ENCODE peak calls at places on chromosomes 1 and 21, in six cellular contexts. One of them, this sample, is unnamed.

GRCh38 chr1:201348211-201348566 is 29.3 kb downstream of the TNNT2 start:
- DNase-seq in naive thymus-derived CD4-positive, alpha-beta T cell: no peak
- DNase-seq in neural progenitor cell: peak; percentile 83
- DNase-seq in CD8-positive, alpha-beta memory T cell: no peak
- DNase-seq in breast epithelium: no peak
- DNase-seq in endodermal cell: peak; percentile 92
- DNase-seq in this sample: peak; percentile 87

GRCh38 chr21:45885597-45885929 is 96.0 kb upstream of the COL6A1 start:
- DNase-seq in naive thymus-derived CD4-positive, alpha-beta T cell: no peak
- DNase-seq in neural progenitor cell: no peak
- DNase-seq in CD8-positive, alpha-beta memory T cell: no peak
- DNase-seq in breast epithelium: no peak
- DNase-seq in endodermal cell: no peak
- DNase-seq in this sample: no peak

GRCh38 chr1:48697066-48697707 is 79.5 kb downstream of the BEND5 start:
- DNase-seq in naive thymus-derived CD4-positive, alpha-beta T cell: no peak
- DNase-seq in neural progenitor cell: peak; percentile 71
- DNase-seq in CD8-positive, alpha-beta memory T cell: no peak
- DNase-seq in breast epithelium: peak; percentile 50
- DNase-seq in endodermal cell: peak; percentile 95
- DNase-seq in this sample: peak; percentile 69

GRCh38 chr1:75361260-75361659 is 227.1 kb downstream of the LHX8 start:
- DNase-seq in naive thymus-derived CD4-positive, alpha-beta T cell: no peak
- DNase-seq in neural progenitor cell: no peak
- DNase-seq in CD8-positive, alpha-beta memory T cell: no peak
- DNase-seq in breast epithelium: no peak
- DNase-seq in endodermal cell: no peak
- DNase-seq in this sample: no peak

GRCh38 chr1:43533615-43534014 is 2.9 kb downstream of the PTPRF start:
- DNase-seq in naive thymus-derived CD4-positive, alpha-beta T cell: no peak
- DNase-seq in neural progenitor cell: no peak
- DNase-seq in CD8-positive, alpha-beta memory T cell: no peak
- DNase-seq in breast epithelium: no peak
- DNase-seq in endodermal cell: no peak
- DNase-seq in this sample: no peak

GRCh38 chr1:244297616-244298015 is 154.1 kb downstream of the ADSS2 start:
- DNase-seq in naive thymus-derived CD4-positive, alpha-beta T cell: no peak
- DNase-seq in neural progenitor cell: no peak
- DNase-seq in CD8-positive, alpha-beta memory T cell: no peak
- DNase-seq in breast epithelium: no peak
- DNase-seq in endodermal cell: no peak
- DNase-seq in this sample: no peak

GRCh38 chr1:44014365-44015104 is 16.7 kb downstream of the SLC6A9 start:
- DNase-seq in naive thymus-derived CD4-positive, alpha-beta T cell: no peak
- DNase-seq in neural progenitor cell: no peak
- DNase-seq in CD8-positive, alpha-beta memory T cell: no peak
- DNase-seq in breast epithelium: no peak
- DNase-seq in endodermal cell: no peak
- DNase-seq in this sample: no peak

GRCh38 chr1:16458801-16459200 is 18.3 kb downstream of the NECAP2 start:
- DNase-seq in naive thymus-derived CD4-positive, alpha-beta T cell: no peak
- DNase-seq in neural progenitor cell: no peak
- DNase-seq in CD8-positive, alpha-beta memory T cell: no peak
- DNase-seq in breast epithelium: no peak
- DNase-seq in endodermal cell: no peak
- DNase-seq in this sample: no peak

GRCh38 chr21:37292946-37293345 is 25.8 kb upstream of the VPS26C start:
- DNase-seq in naive thymus-derived CD4-positive, alpha-beta T cell: no peak
- DNase-seq in neural progenitor cell: no peak
- DNase-seq in CD8-positive, alpha-beta memory T cell: no peak
- DNase-seq in breast epithelium: no peak
- DNase-seq in endodermal cell: no peak
- DNase-seq in this sample: no peak

GRCh38 chr1:25474439-25475047 is 43.8 kb downstream of the MACO1 start:
- DNase-seq in naive thymus-derived CD4-positive, alpha-beta T cell: no peak
- DNase-seq in neural progenitor cell: no peak
- DNase-seq in CD8-positive, alpha-beta memory T cell: peak; percentile 51
- DNase-seq in breast epithelium: no peak
- DNase-seq in endodermal cell: no peak
- DNase-seq in this sample: no peak
- H3K4me1 ChIP-seq in naive thymus-derived CD4-positive, alpha-beta T cell: peaks cover 9% of the 10 kb centered on the region
- H3K4me1 ChIP-seq in neural progenitor cell: no peaks in the 10 kb centered on the region
- H3K4me1 ChIP-seq in CD8-positive, alpha-beta memory T cell: peaks cover 50% of the 10 kb centered on the region
- H3K4me1 ChIP-seq in breast epithelium: no peaks in the 10 kb centered on the region
- H3K4me1 ChIP-seq in endodermal cell: peaks cover 7% of the 10 kb centered on the region
- H3K4me1 ChIP-seq in this sample: peaks cover 3% of the 10 kb centered on the region

GRCh38 chr21:34885636-34886553 is 163.2 kb downstream of the RUNX1 start:
- DNase-seq in naive thymus-derived CD4-positive, alpha-beta T cell: peak; percentile 31
- DNase-seq in neural progenitor cell: peak; percentile 57
- DNase-seq in CD8-positive, alpha-beta memory T cell: peak; percentile 34
- DNase-seq in breast epithelium: no peak
- DNase-seq in endodermal cell: peak; percentile 75
- DNase-seq in this sample: no peak
- H3K4me1 ChIP-seq in naive thymus-derived CD4-positive, alpha-beta T cell: peaks cover 36% of the 10 kb centered on the region
- H3K4me1 ChIP-seq in neural progenitor cell: peaks cover 23% of the 10 kb centered on the region
- H3K4me1 ChIP-seq in CD8-positive, alpha-beta memory T cell: peaks cover 59% of the 10 kb centered on the region
- H3K4me1 ChIP-seq in breast epithelium: no peaks in the 10 kb centered on the region
- H3K4me1 ChIP-seq in endodermal cell: peaks cover 4% of the 10 kb centered on the region
- H3K4me1 ChIP-seq in this sample: peaks cover 19% of the 10 kb centered on the region

DNA sequence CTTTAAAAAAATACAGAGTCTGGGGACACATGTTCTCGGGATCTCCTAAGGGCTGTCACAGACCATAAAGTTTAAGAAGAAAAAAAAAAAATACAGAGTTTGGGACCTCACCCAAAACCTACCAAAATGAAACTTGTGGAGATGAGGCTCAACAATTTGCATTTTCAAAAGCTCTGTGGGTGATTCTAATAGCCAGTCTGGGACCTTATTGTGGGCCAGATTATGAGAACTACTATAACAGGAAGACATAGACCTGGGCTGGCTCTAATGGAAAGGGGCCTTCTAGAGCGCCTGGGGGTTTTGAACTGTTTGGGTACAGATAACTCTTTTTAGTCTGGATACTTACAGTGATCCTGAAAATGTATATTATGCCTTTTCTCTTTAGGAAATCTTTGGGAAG is 69.1 kb downstream of the LAMC1 start:
- DNase-seq in naive thymus-derived CD4-positive, alpha-beta T cell: no peak
- DNase-seq in neural progenitor cell: no peak
- DNase-seq in CD8-positive, alpha-beta memory T cell: no peak
- DNase-seq in breast epithelium: no peak
- DNase-seq in endodermal cell: no peak
- DNase-seq in this sample: peak; percentile 22
- H3K4me1 ChIP-seq in naive thymus-derived CD4-positive, alpha-beta T cell: no peaks in the 10 kb centered on the region
- H3K4me1 ChIP-seq in neural progenitor cell: peaks cover 30% of the 10 kb centered on the region
- H3K4me1 ChIP-seq in CD8-positive, alpha-beta memory T cell: no peaks in the 10 kb centered on the region
- H3K4me1 ChIP-seq in breast epithelium: no peaks in the 10 kb centered on the region
- H3K4me1 ChIP-seq in endodermal cell: no peaks in the 10 kb centered on the region
- H3K4me1 ChIP-seq in this sample: peaks cover 47% of the 10 kb centered on the region

GRCh38 chr1:248811514-248812490 is 13.9 kb downstream of the SH3BP5L start:
- DNase-seq in naive thymus-derived CD4-positive, alpha-beta T cell: no peak
- DNase-seq in neural progenitor cell: no peak
- DNase-seq in CD8-positive, alpha-beta memory T cell: no peak
- DNase-seq in breast epithelium: no peak
- DNase-seq in endodermal cell: peak; percentile 75
- DNase-seq in this sample: no peak

GRCh38 chr1:248810000-248810726 is 15.6 kb downstream of the SH3BP5L start:
- DNase-seq in naive thymus-derived CD4-positive, alpha-beta T cell: no peak
- DNase-seq in neural progenitor cell: no peak
- DNase-seq in CD8-positive, alpha-beta memory T cell: no peak
- DNase-seq in breast epithelium: no peak
- DNase-seq in endodermal cell: no peak
- DNase-seq in this sample: no peak

GRCh38 chr1:248807067-248807737 is 18.5 kb downstream of the SH3BP5L start:
- DNase-seq in naive thymus-derived CD4-positive, alpha-beta T cell: peak; percentile 35
- DNase-seq in neural progenitor cell: peak; percentile 72
- DNase-seq in CD8-positive, alpha-beta memory T cell: peak; percentile 44
- DNase-seq in breast epithelium: no peak
- DNase-seq in endodermal cell: peak; percentile 87
- DNase-seq in this sample: peak; percentile 52

GRCh38 chr1:248810727-248811513 is 14.8 kb downstream of the SH3BP5L start:
- DNase-seq in naive thymus-derived CD4-positive, alpha-beta T cell: no peak
- DNase-seq in neural progenitor cell: no peak
- DNase-seq in CD8-positive, alpha-beta memory T cell: no peak
- DNase-seq in breast epithelium: peak; percentile 42
- DNase-seq in endodermal cell: no peak
- DNase-seq in this sample: peak; percentile 42

DNA sequence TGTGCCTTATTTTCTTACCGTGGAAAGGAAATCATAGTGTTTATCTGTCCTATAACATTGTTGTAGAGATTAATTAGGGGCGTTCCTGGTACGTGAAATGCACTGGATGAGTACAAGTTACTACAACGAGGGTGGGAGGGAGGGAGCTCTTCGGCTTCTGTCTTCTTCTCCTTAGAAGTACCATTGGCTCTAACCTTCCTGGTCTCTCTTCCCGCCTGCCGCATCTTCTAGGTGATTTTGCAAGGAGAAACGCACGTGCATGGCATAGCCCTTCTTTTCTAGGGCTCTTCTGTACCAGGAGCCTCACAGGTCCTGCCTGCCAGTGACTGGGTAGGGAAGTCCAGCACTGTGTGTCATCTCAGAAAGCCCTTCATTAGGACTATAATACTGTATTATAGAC is 16.8 kb downstream of the SH3BP5L start:
- DNase-seq in naive thymus-derived CD4-positive, alpha-beta T cell: no peak
- DNase-seq in neural progenitor cell: no peak
- DNase-seq in CD8-positive, alpha-beta memory T cell: no peak
- DNase-seq in breast epithelium: no peak
- DNase-seq in endodermal cell: no peak
- DNase-seq in this sample: no peak
- H3K4me1 ChIP-seq in naive thymus-derived CD4-positive, alpha-beta T cell: no peaks in the 10 kb centered on the region
- H3K4me1 ChIP-seq in neural progenitor cell: no peaks in the 10 kb centered on the region
- H3K4me1 ChIP-seq in CD8-positive, alpha-beta memory T cell: no peaks in the 10 kb centered on the region
- H3K4me1 ChIP-seq in breast epithelium: no peaks in the 10 kb centered on the region
- H3K4me1 ChIP-seq in endodermal cell: no peaks in the 10 kb centered on the region
- H3K4me1 ChIP-seq in this sample: no peaks in the 10 kb centered on the region

GRCh38 chr21:41758550-41758949 is 8.3 kb downstream of the RIPK4 start:
- DNase-seq in naive thymus-derived CD4-positive, alpha-beta T cell: no peak
- DNase-seq in neural progenitor cell: no peak
- DNase-seq in CD8-positive, alpha-beta memory T cell: no peak
- DNase-seq in breast epithelium: no peak
- DNase-seq in endodermal cell: peak; percentile 39
- DNase-seq in this sample: no peak
- H3K4me1 ChIP-seq in naive thymus-derived CD4-positive, alpha-beta T cell: no peaks in the 10 kb centered on the region
- H3K4me1 ChIP-seq in neural progenitor cell: peaks cover 47% of the 10 kb centered on the region
- H3K4me1 ChIP-seq in CD8-positive, alpha-beta memory T cell: no peaks in the 10 kb centered on the region
- H3K4me1 ChIP-seq in breast epithelium: peaks cover 25% of the 10 kb centered on the region
- H3K4me1 ChIP-seq in endodermal cell: peaks cover 13% of the 10 kb centered on the region
- H3K4me1 ChIP-seq in this sample: peaks cover 66% of the 10 kb centered on the region

GRCh38 chr1:6000444-6001288 is 8.4 kb upstream of the NPHP4 start:
- DNase-seq in naive thymus-derived CD4-positive, alpha-beta T cell: no peak
- DNase-seq in neural progenitor cell: no peak
- DNase-seq in CD8-positive, alpha-beta memory T cell: no peak
- DNase-seq in breast epithelium: no peak
- DNase-seq in endodermal cell: no peak
- DNase-seq in this sample: no peak

GRCh38 chr1:5998051-5998905 is 6.1 kb upstream of the NPHP4 start:
- DNase-seq in naive thymus-derived CD4-positive, alpha-beta T cell: no peak
- DNase-seq in neural progenitor cell: no peak
- DNase-seq in CD8-positive, alpha-beta memory T cell: no peak
- DNase-seq in breast epithelium: no peak
- DNase-seq in endodermal cell: no peak
- DNase-seq in this sample: no peak

GRCh38 chr1:5998906-5999301 is 6.7 kb upstream of the NPHP4 start:
- DNase-seq in naive thymus-derived CD4-positive, alpha-beta T cell: no peak
- DNase-seq in neural progenitor cell: no peak
- DNase-seq in CD8-positive, alpha-beta memory T cell: peak; percentile 57
- DNase-seq in breast epithelium: no peak
- DNase-seq in endodermal cell: no peak
- DNase-seq in this sample: no peak

GRCh38 chr1:6001992-6002576 is 9.9 kb upstream of the NPHP4 start:
- DNase-seq in naive thymus-derived CD4-positive, alpha-beta T cell: no peak
- DNase-seq in neural progenitor cell: no peak
- DNase-seq in CD8-positive, alpha-beta memory T cell: peak; percentile 57
- DNase-seq in breast epithelium: no peak
- DNase-seq in endodermal cell: no peak
- DNase-seq in this sample: no peak

GRCh38 chr1:5999711-6000443 is 7.7 kb upstream of the NPHP4 start:
- DNase-seq in naive thymus-derived CD4-positive, alpha-beta T cell: no peak
- DNase-seq in neural progenitor cell: no peak
- DNase-seq in CD8-positive, alpha-beta memory T cell: peak; percentile 34
- DNase-seq in breast epithelium: no peak
- DNase-seq in endodermal cell: no peak
- DNase-seq in this sample: no peak
- H3K4me1 ChIP-seq in naive thymus-derived CD4-positive, alpha-beta T cell: peaks cover 9% of the 10 kb centered on the region
- H3K4me1 ChIP-seq in neural progenitor cell: peaks cover 28% of the 10 kb centered on the region
- H3K4me1 ChIP-seq in CD8-positive, alpha-beta memory T cell: peaks cover 9% of the 10 kb centered on the region
- H3K4me1 ChIP-seq in breast epithelium: no peaks in the 10 kb centered on the region
- H3K4me1 ChIP-seq in endodermal cell: peaks cover 10% of the 10 kb centered on the region
- H3K4me1 ChIP-seq in this sample: peaks cover 27% of the 10 kb centered on the region

GRCh38 chr1:153793261-153793972 is 18.2 kb downstream of the SLC27A3 start:
- DNase-seq in naive thymus-derived CD4-positive, alpha-beta T cell: no peak
- DNase-seq in neural progenitor cell: peak; percentile 82
- DNase-seq in CD8-positive, alpha-beta memory T cell: no peak
- DNase-seq in breast epithelium: no peak
- DNase-seq in endodermal cell: no peak
- DNase-seq in this sample: no peak
- H3K4me1 ChIP-seq in naive thymus-derived CD4-positive, alpha-beta T cell: peaks cover 6% of the 10 kb centered on the region
- H3K4me1 ChIP-seq in neural progenitor cell: peaks cover 33% of the 10 kb centered on the region
- H3K4me1 ChIP-seq in CD8-positive, alpha-beta memory T cell: peaks cover 24% of the 10 kb centered on the region
- H3K4me1 ChIP-seq in breast epithelium: no peaks in the 10 kb centered on the region
- H3K4me1 ChIP-seq in endodermal cell: no peaks in the 10 kb centered on the region
- H3K4me1 ChIP-seq in this sample: no peaks in the 10 kb centered on the region

DNA sequence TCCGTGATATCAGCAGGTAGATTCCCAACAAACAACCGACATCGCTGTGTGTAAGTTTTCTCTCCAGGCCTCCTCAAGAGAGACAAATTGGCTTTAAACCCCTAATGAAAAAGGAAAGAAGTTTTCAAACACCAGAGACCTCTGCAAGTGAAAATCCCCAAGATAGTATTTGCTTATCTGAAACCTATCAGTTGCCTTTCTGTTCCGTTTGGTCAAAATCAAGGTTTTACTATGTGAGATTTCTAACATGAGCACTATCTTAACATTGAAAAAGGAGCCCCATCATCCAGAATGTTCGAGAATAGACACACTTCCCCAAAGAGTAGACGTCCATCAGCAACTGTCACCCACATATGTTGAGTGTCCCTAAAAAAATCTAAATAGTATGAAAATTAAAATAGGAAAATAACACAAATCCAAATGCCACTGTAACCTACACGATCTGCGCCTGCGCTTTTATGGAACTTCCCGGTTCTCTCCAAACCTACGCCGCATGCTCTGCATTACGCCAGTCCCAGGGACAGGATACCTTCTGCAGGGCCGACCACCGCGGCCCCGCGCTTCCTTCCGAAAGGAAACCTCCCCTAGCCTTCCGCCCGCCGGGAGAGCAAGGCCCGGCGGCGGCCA is 1.4 kb downstream of the SFPQ start:
- DNase-seq in naive thymus-derived CD4-positive, alpha-beta T cell: no peak
- DNase-seq in neural progenitor cell: no peak
- DNase-seq in CD8-positive, alpha-beta memory T cell: no peak
- DNase-seq in breast epithelium: no peak
- DNase-seq in endodermal cell: no peak
- DNase-seq in this sample: no peak
- H3K4me1 ChIP-seq in naive thymus-derived CD4-positive, alpha-beta T cell: peaks cover 38% of the 10 kb centered on the region
- H3K4me1 ChIP-seq in neural progenitor cell: peaks cover 31% of the 10 kb centered on the region
- H3K4me1 ChIP-seq in CD8-positive, alpha-beta memory T cell: peaks cover 50% of the 10 kb centered on the region
- H3K4me1 ChIP-seq in breast epithelium: peaks cover 18% of the 10 kb centered on the region
- H3K4me1 ChIP-seq in endodermal cell: peaks cover 3% of the 10 kb centered on the region
- H3K4me1 ChIP-seq in this sample: peaks cover 40% of the 10 kb centered on the region